ENCODE peak calls at places on chromosomes 11 and 22, in five cellular contexts. D is stimulated activated CD8-positive, alpha-beta memory T cell treated with anti-CD3 and anti-CD28 coated beads, Interleukin-15, amount 100 ng/mL, for 24 hours; N is activated CD8-positive, alpha-beta memory T cell treated with anti-CD3 and anti-CD28 coated beads for 1 hour; W is CMK; M is NCI-H1105. I is an unnamed sample.
A peak's percentile ranks its signal among the peaks of the same experiment; 100 is the strongest.

GRCh38 chr11:62876712-62877111 is 4.0 kb upstream of the SLC3A2 start:
- DNase-seq in D (no peak), N (no peak), W (no peak), M (no peak), I (no peak)

GRCh38 chr11:2474059-2474901 is 29.5 kb downstream of the KCNQ1 start:
- DNase-seq in D (no peak), N (no peak), W (no peak), M (no peak), I (no peak)

GRCh38 chr11:134987223-134987768 is 575.3 kb upstream of the B3GAT1 start:
- DNase-seq in D (no peak), N (no peak), W (no peak), M (no peak), I (no peak)

GRCh38 chr11:74615988-74616387 is 23.6 kb downstream of the POLD3 start:
- DNase-seq in D (no peak), N (no peak), W (no peak), M (no peak), I (no peak)

GRCh38 chr11:22752908-22753310 is 76.7 kb downstream of the SVIP start:
- DNase-seq in D (no peak), N (no peak), W (no peak), M (peak; percentile 64), I (no peak)

GRCh38 chr22:46537946-46538815 is 761 bp upstream of the CELSR1 start:
- DNase-seq in D (no peak), N (no peak), W (no peak), M (peak; percentile 21), I (peak; percentile 38)

GRCh38 chr22:46379301-46379930 is 43.9 kb downstream of the TRMU start:
- DNase-seq in D (no peak), N (no peak), W (no peak), M (no peak), I (no peak)

GRCh38 chr22:46653596-46653995 is 33.4 kb downstream of the GRAMD4 start:
- DNase-seq in D (no peak), N (no peak), W (peak; percentile 36), M (no peak), I (no peak)

GRCh38 chr11:14306481-14306880 is 52.5 kb downstream of the RRAS2 start:
- DNase-seq in D (no peak), N (no peak), W (no peak), M (no peak), I (no peak)

GRCh38 chr11:71466358-71466757 is 13.4 kb downstream of the NADSYN1 start:
- DNase-seq in D (no peak), N (no peak), W (no peak), M (no peak), I (no peak)

GRCh38 chr11:8671651-8672062 is 10.8 kb downstream of the TRIM66 start:
- DNase-seq in D (no peak), N (no peak), W (no peak), M (peak; percentile 73), I (no peak)

GRCh38 chr22:36899498-36899897 is 13.9 kb upstream of the CSF2RB start:
- DNase-seq in D (no peak), N (no peak), W (no peak), M (no peak), I (no peak)

GRCh38 chr11:125423247-125423849 is 72.7 kb downstream of the FEZ1 start:
- DNase-seq in D (no peak), N (no peak), W (no peak), M (no peak), I (no peak)

GRCh38 chr11:26283852-26284421 is 48.0 kb upstream of the ANO3 start:
- DNase-seq in D (no peak), N (no peak), W (no peak), M (no peak), I (no peak)

GRCh38 chr11:61711037-61711436 is 30.8 kb downstream of the DAGLA start:
- DNase-seq in D (no peak), N (no peak), W (no peak), M (no peak), I (no peak)

GRCh38 chr22:36930041-36930935 is 16.9 kb downstream of the CSF2RB start:
- DNase-seq in D (no peak), N (no peak), W (no peak), M (no peak), I (no peak)

GRCh38 chr22:17782158-17782557 is 7.9 kb upstream of the BID start:
- DNase-seq in D (no peak), N (no peak), W (no peak), M (no peak), I (no peak)

GRCh38 chr11:123168955-123169484 is 26.0 kb downstream of the CLMP start:
- DNase-seq in D (no peak), N (no peak), W (no peak), M (no peak), I (no peak)

I was measured in cardiac fibroblast.